ENCODE peak calls at places on chromosome 17, in ten cellular contexts. Y is neural crest cell; Q is heart left ventricle; E is nephron progenitor cell; U is PC-9; K is breast epithelium; C is CD4-positive, alpha-beta T cell; B is Panc1; I is adrenal gland; L is AG10803. W is an unnamed sample.

GRCh38 chr17:56754523-56755208 is 79.1 kb downstream of the C17orf67 start:
- DNase-seq in Q (no peak), C (no peak), Y (no peak), I (no peak), L (peak), K (no peak), U (no peak), E (no peak), B (no peak), W (no peak)

GRCh38 chr17:77734371-77735050 is 224.0 kb upstream of the TNRC6C start:
- DNase-seq in C (no peak), K (peak), B (no peak), U (no peak), I (peak), Q (peak), Y (no peak), E (peak), L (peak), W (peak)

GRCh38 chr17:21213491-21214014 is 408 bp downstream of the TMEM11 start:
- DNase-seq in Q (peak), Y (no peak), I (no peak), E (peak), K (no peak), C (peak), B (no peak), U (no peak), L (no peak), W (no peak)

GRCh38 chr17:54662978-54663876 is 237.4 kb upstream of the TOM1L1 start:
- DNase-seq in C (no peak), Y (no peak), U (no peak), K (no peak), I (no peak), Q (no peak), B (no peak), E (peak), L (no peak), W (no peak)

GRCh38 chr17:4607261-4607731 is 23.0 kb downstream of the SMTNL2 start:
- DNase-seq in C (no peak), Y (no peak), L (no peak), Q (no peak), E (no peak), K (no peak), U (no peak), B (no peak), I (no peak), W (no peak)

GRCh38 chr17:79046501-79047280 is 22.7 kb downstream of the C1QTNF1 start:
- DNase-seq in Y (no peak), C (no peak), Q (no peak), L (peak), B (no peak), K (no peak), E (no peak), U (no peak), I (no peak), W (no peak)

GRCh38 chr17:60102632-60103047 is 23.9 kb upstream of the HEATR6 start:
- DNase-seq in K (no peak), E (no peak), Q (no peak), Y (no peak), U (no peak), L (peak), C (no peak), I (no peak), B (no peak), W (peak)

GRCh38 chr17:4738136-4739121 is 1.2 kb upstream of the ZMYND15 start:
- DNase-seq in Y (no peak), Q (no peak), C (peak), L (no peak), U (peak), E (no peak), B (no peak), K (peak), I (no peak), W (peak)

GRCh38 chr17:19753661-19754463 is 5.8 kb upstream of the ALDH3A1 start:
- DNase-seq in L (peak), C (no peak), U (peak), I (peak), E (no peak), Q (peak), K (peak), Y (no peak), B (no peak), W (no peak)

GRCh38 chr17:58317421-58318064 is 11.1 kb downstream of the TSPOAP1 start:
- DNase-seq in K (peak), Q (peak), U (peak), C (peak), I (peak), L (peak), Y (no peak), B (peak), E (peak), W (peak)

GRCh38 chr17:70668276-70668937 is 499.1 kb downstream of the KCNJ2 start:
- DNase-seq in I (no peak), C (no peak), U (no peak), B (no peak), E (no peak), Y (no peak), L (no peak), K (no peak), Q (no peak), W (no peak)

GRCh38 chr17:57666198-57666870 is 78.8 kb downstream of the CCDC182 start:
- DNase-seq in E (no peak), I (peak), C (no peak), B (no peak), Q (no peak), K (no peak), Y (no peak), L (no peak), U (no peak), W (no peak)

GRCh38 chr17:48704521-48704920 is 17.8 kb downstream of the PRAC1 start:
- DNase-seq in I (no peak), E (no peak), Y (no peak), U (no peak), L (no peak), K (no peak), Q (no peak), C (no peak), B (no peak), W (no peak)

GRCh38 chr17:72515291-72516065 is 394.7 kb downstream of the SOX9 start:
- DNase-seq in K (no peak), C (no peak), U (no peak), I (no peak), L (no peak), B (no peak), E (no peak), Q (no peak), Y (no peak), W (no peak)

GRCh38 chr17:66304304-66305174 is 2.1 kb downstream of the PRKCA start:
- DNase-seq in L (no peak), U (peak), E (no peak), Y (no peak), K (no peak), B (no peak), I (no peak), C (no peak), Q (no peak), W (no peak)

GRCh38 chr17:75764711-75765421 is at the start of gene GALK1:
- DNase-seq in Y (peak), I (peak), B (no peak), E (peak), Q (peak), K (no peak), U (peak), C (peak), L (peak), W (peak)

GRCh38 chr17:77546772-77547201 is 406.0 kb downstream of the SEC14L1 start:
- DNase-seq in Q (no peak), B (no peak), K (no peak), E (peak), Y (peak), U (no peak), L (no peak), C (no peak), I (no peak), W (no peak)

GRCh38 chr17:4488989-4489595 is 9.6 kb upstream of the SPNS2 start:
- DNase-seq in L (no peak), C (no peak), U (peak), Q (no peak), E (no peak), I (peak), Y (no peak), B (no peak), K (no peak), W (no peak)

GRCh38 chr17:76458580-76459490 is 5.9 kb upstream of the UBE2O start:
- DNase-seq in Q (peak), I (peak), B (no peak), K (no peak), Y (peak), E (peak), L (peak), U (peak), C (no peak), W (no peak)

GRCh38 chr17:21286066-21286770 is 1.7 kb downstream of the MAP2K3 start:
- DNase-seq in C (no peak), Q (peak), U (peak), K (peak), Y (no peak), I (peak), E (peak), B (peak), L (peak), W (no peak)

GRCh38 chr17:59844884-59845594 is 47.7 kb downstream of the TUBD1 start:
- DNase-seq in L (peak), E (no peak), C (no peak), Y (no peak), B (no peak), Q (no peak), I (no peak), K (no peak), U (peak), W (no peak)

GRCh38 chr17:49604314-49604869 is 28.7 kb downstream of the NXPH3 start:
- DNase-seq in L (no peak), Q (no peak), K (no peak), U (no peak), B (no peak), I (no peak), Y (no peak), E (no peak), C (no peak), W (no peak)

GRCh38 chr17:8606415-8606814 is 24.1 kb downstream of the MYH10 start:
- DNase-seq in Q (no peak), I (no peak), C (no peak), E (no peak), Y (no peak), U (no peak), B (no peak), L (peak), K (no peak), W (no peak)

GRCh38 chr17:32323784-32324590 is 18.0 kb downstream of the C17orf75 start:
- DNase-seq in U (no peak), K (peak), B (no peak), Y (no peak), I (peak), E (no peak), Q (no peak), L (peak), C (peak), W (no peak)

GRCh38 chr17:2068589-2069051 is 13.7 kb downstream of the HIC1 start:
- DNase-seq in E (no peak), U (no peak), B (no peak), C (no peak), Q (no peak), I (no peak), L (peak), Y (no peak), K (no peak), W (no peak)

GRCh38 chr17:76577876-76578275 is 7.8 kb downstream of the ST6GALNAC2 start:
- DNase-seq in Y (no peak), K (no peak), C (no peak), B (no peak), E (no peak), L (no peak), U (no peak), Q (no peak), I (no peak), W (no peak)

GRCh38 chr17:81456091-81456490 is 56.5 kb downstream of the ACTG1 start:
- DNase-seq in Q (no peak), B (no peak), U (no peak), L (no peak), I (no peak), E (no peak), Y (no peak), K (no peak), C (no peak), W (no peak)

GRCh38 chr17:75809631-75810111 is 25.1 kb downstream of the UNK start:
- DNase-seq in L (no peak), Q (no peak), I (no peak), K (no peak), C (no peak), B (no peak), Y (no peak), E (no peak), U (no peak), W (no peak)

GRCh38 chr17:44556114-44556853 is 1.0 kb upstream of the FZD2 start:
- DNase-seq in C (peak), L (peak), Q (no peak), U (no peak), B (no peak), E (peak), K (no peak), I (no peak), Y (peak), W (peak)

GRCh38 chr17:19347323-19348080 is 15.0 kb downstream of the B9D1 start:
- DNase-seq in K (no peak), B (no peak), C (no peak), Y (no peak), L (no peak), I (peak), Q (no peak), E (no peak), U (no peak), W (no peak)

DNA sequence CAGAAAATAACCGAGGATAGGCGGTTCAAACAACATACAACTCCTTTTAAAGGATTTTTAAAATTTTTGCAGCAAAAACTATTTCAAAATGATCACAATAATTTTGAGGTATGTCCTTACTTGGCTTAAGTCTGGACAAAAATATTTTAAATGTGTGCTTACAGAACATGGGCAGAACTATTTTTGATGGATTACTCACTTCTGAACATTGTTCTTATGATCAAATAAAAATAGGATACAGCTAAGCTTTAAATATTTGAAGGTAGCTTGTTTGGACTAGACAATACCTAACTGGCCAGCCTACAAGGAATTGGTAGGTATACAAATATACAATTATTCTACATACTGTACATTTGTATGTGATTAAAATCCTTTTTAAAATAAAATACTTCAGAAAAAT is 14.3 kb upstream of the INTS2 start:
- DNase-seq in Y (no peak), I (no peak), L (no peak), U (no peak), K (no peak), E (no peak), Q (no peak), C (no peak), B (no peak), W (no peak)
- TF ChIP-seq CTCF in Y (no peak), I (no peak), L (no peak), U (no peak), K (no peak), E (no peak), Q (no peak), C (no peak), B (no peak), W (no peak)

DNA sequence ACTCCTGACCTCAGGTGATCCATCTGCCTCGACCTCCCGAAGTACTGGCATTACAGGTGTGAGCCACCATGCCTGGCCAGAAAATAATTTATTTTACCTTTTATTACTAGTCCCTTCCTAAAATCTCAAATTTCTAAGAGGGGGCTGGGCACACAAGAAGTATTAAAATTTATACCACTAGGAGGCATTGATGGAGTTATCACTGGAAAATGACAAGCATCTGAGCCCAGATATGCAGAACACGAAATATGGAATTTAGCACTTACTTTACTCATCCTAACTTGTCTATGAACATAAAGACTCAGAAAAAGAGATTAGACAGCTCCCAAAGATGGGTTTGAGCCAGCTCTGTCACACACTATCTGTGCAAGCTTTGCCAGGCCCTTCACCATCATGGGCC is 46.4 kb downstream of the STAT5A start:
- DNase-seq in L (peak), K (no peak), I (no peak), E (no peak), Q (no peak), Y (no peak), U (no peak), B (no peak), C (no peak), W (no peak)
- TF ChIP-seq CTCF in L (peak), K (no peak), I (no peak), E (no peak), Q (no peak), Y (peak), U (peak), B (no peak), C (no peak), W (no peak)

GRCh38 chr17:67474081-67474661 is 97.1 kb downstream of the PITPNC1 start:
- DNase-seq in L (peak), C (no peak), I (peak), U (no peak), B (no peak), Q (no peak), E (no peak), K (no peak), Y (no peak), W (no peak)

GRCh38 chr17:67477687-67478086 is 100.6 kb downstream of the PITPNC1 start:
- DNase-seq in C (peak), K (no peak), B (no peak), I (no peak), Q (no peak), Y (no peak), U (no peak), E (no peak), L (peak), W (no peak)

GRCh38 chr17:67476787-67477335 is 99.8 kb downstream of the PITPNC1 start:
- DNase-seq in Q (no peak), C (no peak), U (no peak), I (no peak), B (no peak), Y (no peak), L (no peak), E (no peak), K (no peak), W (no peak)

GRCh38 chr17:67478266-67479118 is 101.4 kb downstream of the PITPNC1 start:
- DNase-seq in I (no peak), Y (no peak), U (no peak), L (no peak), Q (no peak), K (no peak), C (no peak), B (no peak), E (no peak), W (no peak)

GRCh38 chr17:67475161-67475887 is 98.2 kb downstream of the PITPNC1 start:
- DNase-seq in B (peak), I (peak), U (peak), L (peak), Q (peak), C (peak), E (peak), K (peak), Y (peak), W (peak)
- TF ChIP-seq CTCF in B (peak), I (peak), U (peak), L (peak), Q (peak), C (peak), E (peak), K (peak), Y (peak), W (no peak)

DNA sequence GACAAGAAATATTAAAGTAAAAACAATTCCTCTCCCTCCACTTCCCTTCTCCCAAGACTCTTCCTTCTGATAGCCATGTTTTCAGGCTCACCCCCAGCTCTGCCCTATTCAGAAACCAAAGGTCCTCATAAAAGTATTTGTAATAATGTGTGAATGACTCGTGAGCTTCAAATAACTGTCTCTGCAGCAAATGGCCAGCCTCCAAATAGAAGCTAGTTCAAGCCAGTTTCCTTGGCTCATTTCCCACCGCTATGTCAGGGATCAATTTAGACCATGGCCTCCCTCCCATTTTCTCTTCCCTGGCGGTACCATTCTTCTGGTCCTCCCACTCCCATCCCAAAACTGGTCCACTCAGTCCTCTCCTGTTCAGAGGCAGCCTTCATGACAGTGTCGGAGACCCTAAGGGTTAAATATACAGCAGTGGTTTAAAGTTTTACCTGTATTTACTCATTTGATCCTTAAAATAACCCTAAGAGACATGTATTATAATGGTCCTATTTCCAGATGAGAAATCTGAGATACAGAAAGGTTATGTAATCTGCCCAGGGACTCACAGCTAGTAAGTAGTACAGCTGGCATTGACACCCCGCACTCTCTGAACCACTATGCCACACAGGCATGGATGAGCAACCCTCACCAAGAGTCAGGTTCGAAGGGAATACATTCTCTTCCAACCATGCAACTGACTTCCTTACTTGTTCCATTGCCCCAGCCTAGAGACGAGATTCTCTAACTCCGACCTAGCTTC is 42.9 kb downstream of the GAS7 start:
- DNase-seq in Q (no peak), U (no peak), Y (no peak), C (no peak), K (no peak), I (peak), B (no peak), L (peak), E (no peak), W (no peak)
- TF ChIP-seq CTCF in Q (no peak), U (no peak), Y (no peak), C (no peak), K (no peak), I (no peak), B (no peak), L (no peak), E (no peak), W (no peak)

DNA sequence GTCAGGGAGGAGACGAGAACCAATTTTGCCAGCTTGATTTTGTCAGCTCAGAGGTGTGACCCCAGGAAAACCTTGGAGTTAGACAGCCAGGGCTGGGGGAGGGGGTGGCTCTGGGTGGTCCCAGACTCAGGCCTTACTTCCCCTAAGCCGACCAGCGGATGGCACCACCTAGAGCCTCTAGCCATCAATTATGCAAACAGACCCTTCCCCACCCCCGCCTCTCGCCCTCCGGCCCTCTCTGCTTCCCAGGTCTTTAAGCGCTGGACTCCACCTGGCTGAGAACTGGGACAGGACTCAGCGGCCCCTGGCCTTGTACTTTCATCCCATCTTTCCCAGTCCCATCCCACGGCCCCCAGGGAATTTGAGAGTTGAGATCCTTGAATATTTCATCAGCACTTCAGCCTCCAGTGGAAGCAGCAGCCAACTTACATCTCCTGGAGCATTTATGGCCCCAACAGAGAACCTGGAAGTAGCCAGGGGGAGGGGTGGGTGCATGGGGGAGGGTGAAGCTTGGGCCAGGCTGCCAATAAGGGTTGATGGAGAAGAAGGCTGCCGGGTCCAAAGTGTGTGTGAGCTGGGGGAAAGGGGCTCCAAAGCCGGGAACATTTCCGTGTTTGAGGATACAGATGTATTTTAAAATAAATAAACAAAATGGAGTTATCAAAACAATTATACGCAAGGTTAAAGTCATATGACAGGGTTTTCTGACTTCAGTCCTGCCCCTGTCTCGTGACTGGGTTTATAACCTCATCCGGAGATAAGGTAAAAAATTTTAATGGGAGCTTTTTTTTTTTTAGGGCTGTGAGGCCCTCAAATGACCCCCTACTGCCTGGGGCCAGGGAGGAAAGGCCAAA is 7.5 kb upstream of the JUP start:
- DNase-seq in Y (no peak), Q (no peak), U (no peak), I (no peak), K (no peak), C (no peak), B (no peak), L (no peak), E (peak), W (no peak)
- TF ChIP-seq CTCF in Y (no peak), Q (no peak), U (no peak), I (no peak), K (no peak), C (no peak), B (no peak), L (no peak), E (no peak), W (no peak)

GRCh38 chr17:40726919-40727318 is 23.4 kb upstream of the KRT24 start:
- DNase-seq in K (no peak), Y (no peak), E (no peak), I (no peak), B (no peak), Q (no peak), L (no peak), U (no peak), C (no peak), W (no peak)
- TF ChIP-seq CTCF in K (peak), Y (peak), E (no peak), I (peak), B (peak), Q (peak), L (peak), U (peak), C (peak), W (no peak)

W was measured in activated B cell treated with CpG ODN at 0.5 μM for 24 hours.